ENCODE peak calls at places on chromosomes 6 and 20, in eight cellular contexts. One of them, this sample, is unnamed.

GRCh38 chr20:4026093-4026601 is 10.8 kb upstream of the RNF24 start:
- DNase-seq in cardiac fibroblast: peak; percentile 93
- DNase-seq in breast epithelium: no peak
- DNase-seq in tibial artery: no peak
- DNase-seq in CD8-positive, alpha-beta T cell: no peak
- DNase-seq in neural crest cell: no peak
- DNase-seq in testis: no peak
- DNase-seq in cardiac muscle cell: peak; percentile 52
- DNase-seq in this sample: no peak

GRCh38 chr20:23874747-23875146 is 4.8 kb downstream of the CST5 start:
- DNase-seq in cardiac fibroblast: no peak
- DNase-seq in testis: no peak
- DNase-seq in breast epithelium: no peak
- DNase-seq in neural crest cell: no peak
- DNase-seq in tibial artery: no peak
- DNase-seq in CD8-positive, alpha-beta T cell: no peak
- DNase-seq in cardiac muscle cell: no peak
- DNase-seq in this sample: no peak

GRCh38 chr6:154197176-154197850 is 158.3 kb downstream of the OPRM1 start:
- DNase-seq in testis: no peak
- DNase-seq in tibial artery: no peak
- DNase-seq in cardiac fibroblast: peak; percentile 46
- DNase-seq in neural crest cell: no peak
- DNase-seq in CD8-positive, alpha-beta T cell: no peak
- DNase-seq in breast epithelium: no peak
- DNase-seq in cardiac muscle cell: no peak
- DNase-seq in this sample: no peak

GRCh38 chr6:3523966-3524365 is 67.1 kb upstream of the SLC22A23 start:
- DNase-seq in testis: no peak
- DNase-seq in cardiac fibroblast: no peak
- DNase-seq in neural crest cell: no peak
- DNase-seq in breast epithelium: no peak
- DNase-seq in tibial artery: no peak
- DNase-seq in cardiac muscle cell: no peak
- DNase-seq in CD8-positive, alpha-beta T cell: no peak
- DNase-seq in this sample: no peak

GRCh38 chr6:158207452-158207788 is 39.3 kb downstream of the GTF2H5 start:
- DNase-seq in testis: no peak
- DNase-seq in cardiac fibroblast: peak; percentile 36
- DNase-seq in breast epithelium: no peak
- DNase-seq in CD8-positive, alpha-beta T cell: no peak
- DNase-seq in tibial artery: no peak
- DNase-seq in cardiac muscle cell: no peak
- DNase-seq in neural crest cell: no peak
- DNase-seq in this sample: no peak

GRCh38 chr6:1614767-1615650 is 5.3 kb downstream of the FOXC1 start:
- DNase-seq in tibial artery: peak; percentile 71
- DNase-seq in CD8-positive, alpha-beta T cell: no peak
- DNase-seq in neural crest cell: no peak
- DNase-seq in testis: no peak
- DNase-seq in cardiac fibroblast: no peak
- DNase-seq in breast epithelium: no peak
- DNase-seq in cardiac muscle cell: no peak
- DNase-seq in this sample: no peak

GRCh38 chr6:6829872-6830683 is 241.6 kb downstream of the LY86 start:
- DNase-seq in cardiac muscle cell: no peak
- DNase-seq in neural crest cell: no peak
- DNase-seq in CD8-positive, alpha-beta T cell: no peak
- DNase-seq in breast epithelium: no peak
- DNase-seq in testis: no peak
- DNase-seq in cardiac fibroblast: no peak
- DNase-seq in tibial artery: no peak
- DNase-seq in this sample: no peak

GRCh38 chr6:1613631-1614447 is 4.1 kb downstream of the FOXC1 start:
- DNase-seq in breast epithelium: no peak
- DNase-seq in testis: no peak
- DNase-seq in cardiac fibroblast: peak; percentile 56
- DNase-seq in CD8-positive, alpha-beta T cell: no peak
- DNase-seq in cardiac muscle cell: peak; percentile 54
- DNase-seq in neural crest cell: no peak
- DNase-seq in tibial artery: peak; percentile 69
- DNase-seq in this sample: no peak

GRCh38 chr20:60297649-60298048 is 339.4 kb downstream of the CDH26 start:
- DNase-seq in cardiac muscle cell: no peak
- DNase-seq in tibial artery: no peak
- DNase-seq in neural crest cell: no peak
- DNase-seq in testis: no peak
- DNase-seq in cardiac fibroblast: no peak
- DNase-seq in breast epithelium: no peak
- DNase-seq in CD8-positive, alpha-beta T cell: no peak
- DNase-seq in this sample: no peak

GRCh38 chr6:169073311-169073710 is 180.3 kb downstream of the THBS2 start:
- DNase-seq in testis: no peak
- DNase-seq in tibial artery: no peak
- DNase-seq in breast epithelium: no peak
- DNase-seq in cardiac muscle cell: no peak
- DNase-seq in cardiac fibroblast: peak; percentile 94
- DNase-seq in neural crest cell: no peak
- DNase-seq in CD8-positive, alpha-beta T cell: no peak
- DNase-seq in this sample: no peak

GRCh38 chr6:13099771-13100170 is 228.6 kb downstream of the TBC1D7 start:
- DNase-seq in testis: no peak
- DNase-seq in neural crest cell: no peak
- DNase-seq in cardiac muscle cell: no peak
- DNase-seq in tibial artery: no peak
- DNase-seq in cardiac fibroblast: no peak
- DNase-seq in CD8-positive, alpha-beta T cell: no peak
- DNase-seq in breast epithelium: no peak
- DNase-seq in this sample: no peak
- TF ChIP-seq CTCF in testis: no peak
- TF ChIP-seq CTCF in neural crest cell: peak; percentile 53
- TF ChIP-seq CTCF in cardiac muscle cell: peak; percentile 27
- TF ChIP-seq CTCF in tibial artery: no peak
- TF ChIP-seq CTCF in cardiac fibroblast: peak; percentile 12
- TF ChIP-seq CTCF in CD8-positive, alpha-beta T cell: no peak
- TF ChIP-seq CTCF in breast epithelium: no peak
- TF ChIP-seq CTCF in this sample: no peak

DNA sequence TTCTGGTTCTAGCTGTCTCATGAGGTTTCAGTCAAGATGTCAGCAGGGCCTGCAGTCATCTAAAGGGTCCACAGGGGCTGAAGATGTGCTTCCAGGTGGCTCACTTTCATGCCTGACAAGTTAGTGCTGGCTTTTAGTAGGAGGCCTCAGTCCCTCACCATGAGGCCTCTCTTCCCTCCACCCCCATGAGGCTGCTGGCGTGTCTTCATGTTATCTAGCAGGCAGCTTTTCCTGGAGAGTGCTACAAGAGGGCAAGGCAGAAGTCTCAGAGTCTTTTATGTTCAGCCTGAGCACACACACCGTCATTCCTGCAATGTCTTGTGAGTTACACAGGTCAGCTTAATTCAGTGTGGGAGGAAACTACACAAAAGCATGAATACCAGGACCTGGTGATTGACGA is 769.9 kb downstream of the HDGFL1 start:
- DNase-seq in CD8-positive, alpha-beta T cell: no peak
- DNase-seq in tibial artery: no peak
- DNase-seq in testis: no peak
- DNase-seq in neural crest cell: no peak
- DNase-seq in breast epithelium: no peak
- DNase-seq in cardiac muscle cell: no peak
- DNase-seq in cardiac fibroblast: no peak
- DNase-seq in this sample: no peak
- TF ChIP-seq CTCF in CD8-positive, alpha-beta T cell: no peak
- TF ChIP-seq CTCF in tibial artery: no peak
- TF ChIP-seq CTCF in testis: no peak
- TF ChIP-seq CTCF in neural crest cell: no peak
- TF ChIP-seq CTCF in breast epithelium: no peak
- TF ChIP-seq CTCF in cardiac muscle cell: no peak
- TF ChIP-seq CTCF in cardiac fibroblast: no peak
- TF ChIP-seq CTCF in this sample: no peak

DNA sequence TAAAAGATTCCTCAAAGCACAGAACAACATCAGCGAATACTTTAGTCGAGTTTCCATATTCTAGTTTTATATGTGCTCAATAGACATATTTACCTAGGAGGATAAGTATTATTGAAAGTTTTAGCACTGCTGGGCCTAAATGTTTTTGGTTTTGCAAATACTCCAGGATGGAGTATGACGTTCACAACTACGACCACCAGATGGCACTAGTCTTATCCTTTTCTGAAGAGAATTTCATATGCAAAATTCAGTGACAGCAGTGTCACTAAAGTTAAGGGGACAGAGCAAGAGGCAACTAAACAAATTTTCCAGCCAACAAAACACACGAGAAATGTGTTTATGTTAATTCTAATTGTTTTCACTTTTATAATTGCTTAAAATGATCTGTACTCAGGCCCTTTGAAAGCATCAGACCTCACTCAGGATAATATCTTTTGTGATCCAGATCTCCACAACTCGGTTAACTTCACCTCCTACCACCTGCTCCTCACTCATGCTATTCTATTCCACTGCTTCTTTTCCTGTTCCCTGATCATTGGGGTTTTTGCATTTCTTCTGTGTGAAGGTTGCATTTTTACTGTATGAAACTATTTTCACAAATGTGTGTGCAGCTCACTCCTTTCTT is 220.8 kb downstream of the TRDN start:
- DNase-seq in neural crest cell: peak; percentile 61
- DNase-seq in cardiac muscle cell: peak; percentile 82
- DNase-seq in cardiac fibroblast: peak; percentile 67
- DNase-seq in breast epithelium: no peak
- DNase-seq in testis: peak; percentile 89
- DNase-seq in tibial artery: no peak
- DNase-seq in CD8-positive, alpha-beta T cell: no peak
- DNase-seq in this sample: peak; percentile 26
- TF ChIP-seq CTCF in neural crest cell: peak; percentile 87
- TF ChIP-seq CTCF in cardiac muscle cell: peak; percentile 70
- TF ChIP-seq CTCF in cardiac fibroblast: peak; percentile 61
- TF ChIP-seq CTCF in breast epithelium: peak; percentile 49
- TF ChIP-seq CTCF in testis: peak; percentile 80
- TF ChIP-seq CTCF in tibial artery: peak; percentile 74
- TF ChIP-seq CTCF in CD8-positive, alpha-beta T cell: peak; percentile 47
- TF ChIP-seq CTCF in this sample: peak; percentile 78

DNA sequence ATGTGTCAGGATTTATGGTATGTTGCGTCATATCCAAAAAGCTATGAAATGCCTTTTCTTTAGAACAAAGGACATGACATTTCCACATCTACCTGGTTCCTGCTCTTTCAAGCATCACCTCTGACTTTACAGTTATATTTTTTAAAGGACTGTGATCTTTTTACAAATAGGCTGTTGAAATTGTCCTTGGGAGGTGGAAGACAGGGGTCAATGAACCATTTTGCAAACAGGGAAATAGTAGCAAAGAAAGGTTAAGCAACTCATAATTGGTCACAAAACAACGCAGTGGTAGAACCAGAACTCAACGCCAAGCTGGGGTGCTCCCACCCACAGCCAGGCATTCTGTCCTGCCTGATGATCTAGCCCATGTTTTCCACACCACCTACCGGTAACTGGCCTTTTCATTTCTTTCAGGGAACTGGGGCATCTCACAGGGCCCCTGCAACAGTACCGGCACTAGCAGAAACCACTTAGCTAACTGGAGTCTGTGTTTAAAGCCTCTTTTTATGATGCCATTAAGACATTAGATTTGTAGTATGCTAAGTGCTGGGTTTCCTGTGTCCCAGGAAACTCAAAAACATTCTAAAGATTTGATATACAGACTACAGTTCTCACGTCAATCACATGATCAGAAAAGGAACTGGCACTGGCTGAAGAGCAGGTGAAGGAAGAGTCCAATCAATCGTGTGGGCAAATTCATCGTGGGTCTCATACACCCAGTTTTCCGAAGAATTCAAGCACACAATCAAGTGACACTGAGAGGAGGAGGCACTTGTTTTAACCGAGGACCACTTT is 13.9 kb downstream of the ZNF217 start:
- DNase-seq in CD8-positive, alpha-beta T cell: no peak
- DNase-seq in cardiac muscle cell: no peak
- DNase-seq in cardiac fibroblast: peak; percentile 86
- DNase-seq in breast epithelium: peak; percentile 25
- DNase-seq in neural crest cell: no peak
- DNase-seq in tibial artery: no peak
- DNase-seq in testis: no peak
- DNase-seq in this sample: no peak
- TF ChIP-seq CTCF in CD8-positive, alpha-beta T cell: no peak
- TF ChIP-seq CTCF in cardiac muscle cell: no peak
- TF ChIP-seq CTCF in cardiac fibroblast: peak; percentile 9
- TF ChIP-seq CTCF in breast epithelium: no peak
- TF ChIP-seq CTCF in neural crest cell: no peak
- TF ChIP-seq CTCF in tibial artery: no peak
- TF ChIP-seq CTCF in testis: no peak
- TF ChIP-seq CTCF in this sample: no peak

GRCh38 chr6:137630666-137631065 is 136.5 kb upstream of the OLIG3 start:
- DNase-seq in CD8-positive, alpha-beta T cell: no peak
- DNase-seq in tibial artery: no peak
- DNase-seq in breast epithelium: no peak
- DNase-seq in cardiac fibroblast: no peak
- DNase-seq in testis: no peak
- DNase-seq in neural crest cell: no peak
- DNase-seq in cardiac muscle cell: no peak
- DNase-seq in this sample: no peak

GRCh38 chr6:137625100-137625661 is 131.0 kb upstream of the OLIG3 start:
- DNase-seq in CD8-positive, alpha-beta T cell: no peak
- DNase-seq in breast epithelium: no peak
- DNase-seq in cardiac muscle cell: no peak
- DNase-seq in testis: no peak
- DNase-seq in cardiac fibroblast: no peak
- DNase-seq in tibial artery: no peak
- DNase-seq in neural crest cell: no peak
- DNase-seq in this sample: no peak

GRCh38 chr6:137631323-137631722 is 137.1 kb upstream of the OLIG3 start:
- DNase-seq in cardiac muscle cell: peak; percentile 2
- DNase-seq in breast epithelium: no peak
- DNase-seq in CD8-positive, alpha-beta T cell: no peak
- DNase-seq in cardiac fibroblast: no peak
- DNase-seq in neural crest cell: no peak
- DNase-seq in testis: no peak
- DNase-seq in tibial artery: no peak
- DNase-seq in this sample: no peak

GRCh38 chr6:137623293-137623692 is 129.1 kb upstream of the OLIG3 start:
- DNase-seq in breast epithelium: no peak
- DNase-seq in cardiac muscle cell: no peak
- DNase-seq in CD8-positive, alpha-beta T cell: no peak
- DNase-seq in cardiac fibroblast: no peak
- DNase-seq in neural crest cell: no peak
- DNase-seq in testis: no peak
- DNase-seq in tibial artery: no peak
- DNase-seq in this sample: no peak

DNA sequence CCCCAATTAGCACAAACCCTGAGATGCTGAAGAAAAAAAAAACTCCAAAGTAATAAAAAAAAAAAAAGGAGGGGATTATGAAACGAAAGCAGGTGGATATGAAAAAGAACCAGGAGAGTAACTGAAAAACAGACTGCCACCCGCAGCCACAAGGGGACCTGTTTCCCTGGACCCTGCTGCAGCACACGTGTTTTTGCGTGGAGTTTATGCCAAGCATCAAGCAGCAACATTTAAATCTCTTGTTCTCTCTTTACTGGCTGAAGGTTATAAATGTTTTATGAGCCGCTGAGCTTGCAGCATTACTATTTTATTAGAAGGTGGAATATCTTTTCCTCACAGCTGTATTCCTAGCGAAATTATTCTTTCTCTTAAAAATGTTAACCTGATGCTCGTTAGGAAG is 131.6 kb upstream of the OLIG3 start:
- DNase-seq in CD8-positive, alpha-beta T cell: no peak
- DNase-seq in cardiac muscle cell: no peak
- DNase-seq in cardiac fibroblast: no peak
- DNase-seq in neural crest cell: no peak
- DNase-seq in testis: no peak
- DNase-seq in tibial artery: no peak
- DNase-seq in breast epithelium: no peak
- DNase-seq in this sample: no peak
- TF ChIP-seq CTCF in CD8-positive, alpha-beta T cell: no peak
- TF ChIP-seq CTCF in cardiac muscle cell: no peak
- TF ChIP-seq CTCF in cardiac fibroblast: no peak
- TF ChIP-seq CTCF in neural crest cell: no peak
- TF ChIP-seq CTCF in testis: no peak
- TF ChIP-seq CTCF in tibial artery: no peak
- TF ChIP-seq CTCF in breast epithelium: no peak
- TF ChIP-seq CTCF in this sample: no peak

This sample was measured in gastrocnemius medialis.